ENCODE peak calls at places on chromosomes 1 and 21, in six cellular contexts. One of them, this sample, is unnamed.

GRCh38 chr1:86757272-86757984 is 53.1 kb downstream of the SH3GLB1 start:
- DNase-seq in spleen: no peak
- DNase-seq in IMR-90: peak; percentile 45
- DNase-seq in hepatocyte: peak; percentile 39
- DNase-seq in breast epithelium: peak; percentile 62
- DNase-seq in tibial artery: peak; percentile 39
- DNase-seq in this sample: no peak

GRCh38 chr21:17542371-17542992 is 29.6 kb downstream of the CXADR start:
- DNase-seq in spleen: no peak
- DNase-seq in IMR-90: no peak
- DNase-seq in hepatocyte: no peak
- DNase-seq in breast epithelium: no peak
- DNase-seq in tibial artery: no peak
- DNase-seq in this sample: no peak

GRCh38 chr1:81414417-81415087 is 386.2 kb upstream of the ADGRL2 start:
- DNase-seq in spleen: no peak
- DNase-seq in IMR-90: peak; percentile 23
- DNase-seq in hepatocyte: peak; percentile 80
- DNase-seq in breast epithelium: no peak
- DNase-seq in tibial artery: peak; percentile 63
- DNase-seq in this sample: peak; percentile 86

GRCh38 chr1:155979525-155980343 is 1.4 kb upstream of the ARHGEF2 start:
- DNase-seq in spleen: peak; percentile 82
- DNase-seq in IMR-90: no peak
- DNase-seq in hepatocyte: no peak
- DNase-seq in breast epithelium: no peak
- DNase-seq in tibial artery: peak; percentile 57
- DNase-seq in this sample: no peak

GRCh38 chr1:179326746-179327145 is 33.1 kb downstream of the SOAT1 start:
- DNase-seq in spleen: no peak
- DNase-seq in IMR-90: no peak
- DNase-seq in hepatocyte: no peak
- DNase-seq in breast epithelium: no peak
- DNase-seq in tibial artery: no peak
- DNase-seq in this sample: no peak

GRCh38 chr1:242011879-242012674 is 13.2 kb upstream of the MAP1LC3C start:
- DNase-seq in spleen: no peak
- DNase-seq in IMR-90: peak; percentile 35
- DNase-seq in hepatocyte: no peak
- DNase-seq in breast epithelium: no peak
- DNase-seq in tibial artery: no peak
- DNase-seq in this sample: no peak

GRCh38 chr1:2411801-2412394 is 466 bp downstream of the PEX10 start:
- DNase-seq in spleen: no peak
- DNase-seq in IMR-90: no peak
- DNase-seq in hepatocyte: no peak
- DNase-seq in breast epithelium: peak; percentile 40
- DNase-seq in tibial artery: no peak
- DNase-seq in this sample: no peak

GRCh38 chr21:46604975-46605758 is at the start of gene S100B:
- DNase-seq in spleen: no peak
- DNase-seq in IMR-90: no peak
- DNase-seq in hepatocyte: no peak
- DNase-seq in breast epithelium: peak; percentile 33
- DNase-seq in tibial artery: no peak
- DNase-seq in this sample: no peak

GRCh38 chr21:15001773-15002647 is 62.8 kb downstream of the NRIP1 start:
- DNase-seq in spleen: no peak
- DNase-seq in IMR-90: no peak
- DNase-seq in hepatocyte: no peak
- DNase-seq in breast epithelium: no peak
- DNase-seq in tibial artery: no peak
- DNase-seq in this sample: no peak

GRCh38 chr1:18953656-18954259 is 2.7 kb downstream of the IFFO2 start:
- DNase-seq in spleen: no peak
- DNase-seq in IMR-90: no peak
- DNase-seq in hepatocyte: no peak
- DNase-seq in breast epithelium: peak; percentile 87
- DNase-seq in tibial artery: no peak
- DNase-seq in this sample: no peak

GRCh38 chr1:228397966-228398365 is 8.7 kb downstream of the TRIM11 start:
- DNase-seq in spleen: peak; percentile 34
- DNase-seq in IMR-90: no peak
- DNase-seq in hepatocyte: no peak
- DNase-seq in breast epithelium: no peak
- DNase-seq in tibial artery: no peak
- DNase-seq in this sample: no peak

GRCh38 chr1:65434760-65435159 is 14.3 kb downstream of the LEPR start:
- DNase-seq in spleen: no peak
- DNase-seq in IMR-90: no peak
- DNase-seq in hepatocyte: no peak
- DNase-seq in breast epithelium: no peak
- DNase-seq in tibial artery: no peak
- DNase-seq in this sample: no peak

GRCh38 chr1:232218955-232219865 is 410.7 kb downstream of the SIPA1L2 start:
- DNase-seq in spleen: no peak
- DNase-seq in IMR-90: no peak
- DNase-seq in hepatocyte: no peak
- DNase-seq in breast epithelium: no peak
- DNase-seq in tibial artery: no peak
- DNase-seq in this sample: peak; percentile 45

GRCh38 chr21:36847189-36847588 is 119.3 kb downstream of the HLCS start:
- DNase-seq in spleen: no peak
- DNase-seq in IMR-90: peak; percentile 85
- DNase-seq in hepatocyte: peak; percentile 55
- DNase-seq in breast epithelium: no peak
- DNase-seq in tibial artery: no peak
- DNase-seq in this sample: no peak

GRCh38 chr1:91948097-91948496 is 1.1 kb upstream of the BRDT start:
- DNase-seq in spleen: no peak
- DNase-seq in IMR-90: no peak
- DNase-seq in hepatocyte: no peak
- DNase-seq in breast epithelium: no peak
- DNase-seq in tibial artery: no peak
- DNase-seq in this sample: no peak

GRCh38 chr1:42173155-42173933 is 8.8 kb upstream of the GUCA2A start:
- DNase-seq in spleen: peak; percentile 92
- DNase-seq in IMR-90: peak; percentile 28
- DNase-seq in hepatocyte: peak; percentile 59
- DNase-seq in breast epithelium: no peak
- DNase-seq in tibial artery: no peak
- DNase-seq in this sample: peak; percentile 66

GRCh38 chr1:85319488-85319887 is 43.1 kb upstream of the BCL10 start:
- DNase-seq in spleen: no peak
- DNase-seq in IMR-90: no peak
- DNase-seq in hepatocyte: no peak
- DNase-seq in breast epithelium: no peak
- DNase-seq in tibial artery: no peak
- DNase-seq in this sample: no peak

GRCh38 chr1:21295545-21295944 is 5.3 kb upstream of the ECE1 start:
- DNase-seq in spleen: no peak
- DNase-seq in IMR-90: no peak
- DNase-seq in hepatocyte: no peak
- DNase-seq in breast epithelium: no peak
- DNase-seq in tibial artery: no peak
- DNase-seq in this sample: no peak

GRCh38 chr1:28927442-28928305 is 13.3 kb downstream of the EPB41 start:
- DNase-seq in spleen: no peak
- DNase-seq in IMR-90: peak; percentile 59
- DNase-seq in hepatocyte: no peak
- DNase-seq in breast epithelium: no peak
- DNase-seq in tibial artery: no peak
- DNase-seq in this sample: no peak
- H3K4me1 ChIP-seq in spleen: peaks cover 58% of the 10 kb centered on the region
- H3K4me1 ChIP-seq in IMR-90: peaks cover 5% of the 10 kb centered on the region
- H3K4me1 ChIP-seq in hepatocyte: peaks cover 21% of the 10 kb centered on the region
- H3K4me1 ChIP-seq in breast epithelium: no peaks in the 10 kb centered on the region
- H3K4me1 ChIP-seq in tibial artery: no peaks in the 10 kb centered on the region
- H3K4me1 ChIP-seq in this sample: peaks cover 7% of the 10 kb centered on the region

GRCh38 chr1:47423872-47424271 is 7.8 kb downstream of the FOXE3 start:
- DNase-seq in spleen: no peak
- DNase-seq in IMR-90: no peak
- DNase-seq in hepatocyte: no peak
- DNase-seq in breast epithelium: no peak
- DNase-seq in tibial artery: no peak
- DNase-seq in this sample: no peak

GRCh38 chr1:47418681-47419272 is 2.7 kb downstream of the FOXE3 start:
- DNase-seq in spleen: no peak
- DNase-seq in IMR-90: peak; percentile 20
- DNase-seq in hepatocyte: no peak
- DNase-seq in breast epithelium: no peak
- DNase-seq in tibial artery: no peak
- DNase-seq in this sample: no peak

GRCh38 chr1:47420547-47420946 is 4.5 kb downstream of the FOXE3 start:
- DNase-seq in spleen: no peak
- DNase-seq in IMR-90: no peak
- DNase-seq in hepatocyte: no peak
- DNase-seq in breast epithelium: no peak
- DNase-seq in tibial artery: no peak
- DNase-seq in this sample: no peak

GRCh38 chr1:47424336-47424982 is 8.4 kb downstream of the FOXE3 start:
- DNase-seq in spleen: no peak
- DNase-seq in IMR-90: peak; percentile 67
- DNase-seq in hepatocyte: peak; percentile 66
- DNase-seq in breast epithelium: no peak
- DNase-seq in tibial artery: peak; percentile 45
- DNase-seq in this sample: no peak
- TF ChIP-seq CTCF in spleen: peak; percentile 45
- TF ChIP-seq CTCF in IMR-90: peak; percentile 89
- TF ChIP-seq CTCF in hepatocyte: peak; percentile 84
- TF ChIP-seq CTCF in breast epithelium: no peak
- TF ChIP-seq CTCF in tibial artery: peak; percentile 63
- TF ChIP-seq CTCF in this sample: peak; percentile 75

DNA sequence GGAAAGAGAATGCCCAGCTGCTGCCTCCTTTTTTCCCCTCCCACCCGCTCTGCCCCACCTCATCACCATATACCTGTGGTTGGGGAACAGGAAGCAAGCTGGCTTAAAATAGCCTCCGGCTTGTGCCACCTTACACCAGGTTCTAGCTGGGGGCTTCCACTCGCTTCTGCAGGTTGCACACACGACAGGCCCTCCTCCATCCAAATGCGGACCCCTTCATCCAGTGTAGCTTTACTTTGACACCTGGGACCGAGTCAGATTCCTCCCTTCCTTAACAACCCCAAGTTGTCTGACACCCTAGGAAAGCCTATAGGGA is 14.6 kb downstream of the BLACAT1 start:
- DNase-seq in spleen: no peak
- DNase-seq in IMR-90: no peak
- DNase-seq in hepatocyte: no peak
- DNase-seq in breast epithelium: no peak
- DNase-seq in tibial artery: no peak
- DNase-seq in this sample: no peak
- H3K4me1 ChIP-seq in spleen: peaks cover 37% of the 10 kb centered on the region
- H3K4me1 ChIP-seq in IMR-90: no peaks in the 10 kb centered on the region
- H3K4me1 ChIP-seq in hepatocyte: peaks cover 41% of the 10 kb centered on the region
- H3K4me1 ChIP-seq in breast epithelium: no peaks in the 10 kb centered on the region
- H3K4me1 ChIP-seq in tibial artery: no peaks in the 10 kb centered on the region
- H3K4me1 ChIP-seq in this sample: peaks cover 73% of the 10 kb centered on the region

DNA sequence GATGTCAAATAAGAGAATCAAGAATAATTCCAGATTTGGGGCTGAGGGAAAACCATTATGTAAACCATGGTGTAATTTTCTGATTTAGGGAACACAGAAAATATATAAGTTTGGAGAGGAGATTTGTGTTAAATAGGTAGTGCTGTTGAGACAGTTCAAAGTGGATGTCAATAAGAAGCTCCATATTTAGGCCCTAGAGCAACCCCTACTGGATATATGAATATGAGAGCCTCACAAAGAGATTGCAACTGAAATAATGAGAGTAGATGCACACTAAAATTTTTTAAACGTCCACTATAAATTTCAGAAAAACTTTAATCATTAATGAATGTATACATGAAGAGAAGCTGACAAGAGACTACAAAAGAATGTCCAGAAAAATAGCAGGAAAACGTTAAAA is 1447.8 kb upstream of the PRMT6 start:
- DNase-seq in spleen: no peak
- DNase-seq in IMR-90: no peak
- DNase-seq in hepatocyte: peak; percentile 13
- DNase-seq in breast epithelium: no peak
- DNase-seq in tibial artery: no peak
- DNase-seq in this sample: no peak
- TF ChIP-seq CTCF in spleen: no peak
- TF ChIP-seq CTCF in IMR-90: peak; percentile 28
- TF ChIP-seq CTCF in hepatocyte: peak; percentile 36
- TF ChIP-seq CTCF in breast epithelium: no peak
- TF ChIP-seq CTCF in tibial artery: no peak
- TF ChIP-seq CTCF in this sample: no peak

GRCh38 chr1:15349133-15349532 is 60.6 kb upstream of the EFHD2 start:
- DNase-seq in spleen: no peak
- DNase-seq in IMR-90: no peak
- DNase-seq in hepatocyte: no peak
- DNase-seq in breast epithelium: no peak
- DNase-seq in tibial artery: no peak
- DNase-seq in this sample: no peak

GRCh38 chr1:15351301-15351700 is 58.4 kb upstream of the EFHD2 start:
- DNase-seq in spleen: no peak
- DNase-seq in IMR-90: no peak
- DNase-seq in hepatocyte: no peak
- DNase-seq in breast epithelium: no peak
- DNase-seq in tibial artery: no peak
- DNase-seq in this sample: peak; percentile 51

GRCh38 chr1:15348648-15349047 is 61.0 kb upstream of the EFHD2 start:
- DNase-seq in spleen: no peak
- DNase-seq in IMR-90: no peak
- DNase-seq in hepatocyte: no peak
- DNase-seq in breast epithelium: no peak
- DNase-seq in tibial artery: no peak
- DNase-seq in this sample: no peak

GRCh38 chr1:15350551-15351200 is 59.0 kb upstream of the EFHD2 start:
- DNase-seq in spleen: no peak
- DNase-seq in IMR-90: no peak
- DNase-seq in hepatocyte: no peak
- DNase-seq in breast epithelium: no peak
- DNase-seq in tibial artery: no peak
- DNase-seq in this sample: no peak

GRCh38 chr1:15350151-15350550 is 59.5 kb upstream of the EFHD2 start:
- DNase-seq in spleen: no peak
- DNase-seq in IMR-90: no peak
- DNase-seq in hepatocyte: no peak
- DNase-seq in breast epithelium: no peak
- DNase-seq in tibial artery: no peak
- DNase-seq in this sample: no peak
- H3K4me1 ChIP-seq in spleen: peaks cover 10% of the 10 kb centered on the region
- H3K4me1 ChIP-seq in IMR-90: peaks cover 7% of the 10 kb centered on the region
- H3K4me1 ChIP-seq in hepatocyte: peaks cover 9% of the 10 kb centered on the region
- H3K4me1 ChIP-seq in breast epithelium: no peaks in the 10 kb centered on the region
- H3K4me1 ChIP-seq in tibial artery: no peaks in the 10 kb centered on the region
- H3K4me1 ChIP-seq in this sample: peaks cover 14% of the 10 kb centered on the region

This sample was measured in testis.